ENCODE peak calls at places on chromosomes 12 and 14, in seven cellular contexts. Z, O, K, N, Y, L and U are unnamed samples.

GRCh38 chr12:58917699-58918334 is 2.5 kb downstream of the LRIG3 start:
- DNase-seq in Z (peak), O (no peak), K (no peak), N (peak), Y (no peak), L (no peak), U (no peak)

GRCh38 chr14:103699901-103700752 is 15.1 kb downstream of the XRCC3 start:
- DNase-seq in Z (no peak), O (no peak), K (no peak), N (no peak), Y (no peak), L (no peak), U (no peak)

GRCh38 chr14:31336646-31337045 is 83.7 kb downstream of the HEATR5A start:
- DNase-seq in Z (peak), O (no peak), K (no peak), N (peak), Y (no peak), L (no peak), U (no peak)

GRCh38 chr12:27615331-27615891 is 80.8 kb upstream of the REP15 start:
- DNase-seq in Z (peak), O (peak), K (no peak), N (peak), Y (no peak), L (no peak), U (no peak)

GRCh38 chr12:24069532-24070395 is 120.3 kb upstream of the SOX5 start:
- DNase-seq in Z (no peak), O (no peak), K (no peak), N (peak), Y (no peak), L (no peak), U (no peak)

GRCh38 chr14:49766839-49767238 is 1.1 kb upstream of the KLHDC2 start:
- DNase-seq in Z (peak), O (no peak), K (no peak), N (no peak), Y (no peak), L (peak), U (no peak)

GRCh38 chr12:1398673-1399072 is 195.7 kb downstream of the FBXL14 start:
- DNase-seq in Z (peak), O (peak), K (no peak), N (peak), Y (no peak), L (no peak), U (no peak)

GRCh38 chr12:115934877-115935276 is 342.6 kb downstream of the MED13L start:
- DNase-seq in Z (no peak), O (no peak), K (no peak), N (no peak), Y (no peak), L (no peak), U (no peak)

GRCh38 chr12:23055004-23055403 is 430.0 kb downstream of the ETNK1 start:
- DNase-seq in Z (peak), O (no peak), K (no peak), N (peak), Y (peak), L (no peak), U (no peak)